ENCODE peak calls at places on chromosomes 1 and 21, in six cellular contexts. One of them, this sample, is unnamed.

GRCh38 chr1:229631148-229631547 is 5.1 kb downstream of the URB2 start:
- DNase-seq in SHP77: no peak
- DNase-seq in Karpas-422: no peak
- DNase-seq in iris pigment epithelial cell: no peak
- DNase-seq in activated T-helper 1 cell treated with Interleukin-2 at 50 U/mL for 16 hours: no peak
- DNase-seq in stimulated activated CD4-positive, alpha-beta T cell treated with anti-CD3 and anti-CD28 coated beads, Interleukin-2, amount 100 ng/mL, for 48 hours: no peak
- DNase-seq in this sample: no peak

GRCh38 chr1:1197551-1198422 is 8.6 kb downstream of the TNFRSF18 start:
- DNase-seq in activated T-helper 1 cell treated with Interleukin-2 at 50 U/mL for 16 hours: no peak
- DNase-seq in stimulated activated CD4-positive, alpha-beta T cell treated with anti-CD3 and anti-CD28 coated beads, Interleukin-2, amount 100 ng/mL, for 48 hours: no peak
- DNase-seq in SHP77: no peak
- DNase-seq in iris pigment epithelial cell: no peak
- DNase-seq in Karpas-422: no peak
- DNase-seq in this sample: no peak

GRCh38 chr1:83998205-83998598 is 730 bp downstream of the TTLL7 start:
- DNase-seq in Karpas-422: no peak
- DNase-seq in stimulated activated CD4-positive, alpha-beta T cell treated with anti-CD3 and anti-CD28 coated beads, Interleukin-2, amount 100 ng/mL, for 48 hours: no peak
- DNase-seq in iris pigment epithelial cell: peak; percentile 32
- DNase-seq in SHP77: peak; percentile 25
- DNase-seq in activated T-helper 1 cell treated with Interleukin-2 at 50 U/mL for 16 hours: no peak
- DNase-seq in this sample: no peak

GRCh38 chr1:66925944-66926343 is 1.2 kb downstream of the MIER1 start:
- DNase-seq in activated T-helper 1 cell treated with Interleukin-2 at 50 U/mL for 16 hours: no peak
- DNase-seq in Karpas-422: peak; percentile 65
- DNase-seq in iris pigment epithelial cell: no peak
- DNase-seq in SHP77: peak; percentile 33
- DNase-seq in stimulated activated CD4-positive, alpha-beta T cell treated with anti-CD3 and anti-CD28 coated beads, Interleukin-2, amount 100 ng/mL, for 48 hours: no peak
- DNase-seq in this sample: no peak

GRCh38 chr1:43639990-43640794 is 9.8 kb upstream of the KDM4A start:
- DNase-seq in activated T-helper 1 cell treated with Interleukin-2 at 50 U/mL for 16 hours: no peak
- DNase-seq in stimulated activated CD4-positive, alpha-beta T cell treated with anti-CD3 and anti-CD28 coated beads, Interleukin-2, amount 100 ng/mL, for 48 hours: no peak
- DNase-seq in iris pigment epithelial cell: no peak
- DNase-seq in Karpas-422: no peak
- DNase-seq in SHP77: no peak
- DNase-seq in this sample: no peak

GRCh38 chr21:34700605-34701004 is 31.8 kb downstream of the CLIC6 start:
- DNase-seq in iris pigment epithelial cell: no peak
- DNase-seq in activated T-helper 1 cell treated with Interleukin-2 at 50 U/mL for 16 hours: no peak
- DNase-seq in stimulated activated CD4-positive, alpha-beta T cell treated with anti-CD3 and anti-CD28 coated beads, Interleukin-2, amount 100 ng/mL, for 48 hours: no peak
- DNase-seq in Karpas-422: no peak
- DNase-seq in SHP77: no peak
- DNase-seq in this sample: no peak

GRCh38 chr21:36976882-36977651 is 10.6 kb upstream of the HLCS start:
- DNase-seq in SHP77: peak; percentile 86
- DNase-seq in iris pigment epithelial cell: peak; percentile 76
- DNase-seq in stimulated activated CD4-positive, alpha-beta T cell treated with anti-CD3 and anti-CD28 coated beads, Interleukin-2, amount 100 ng/mL, for 48 hours: peak; percentile 17
- DNase-seq in activated T-helper 1 cell treated with Interleukin-2 at 50 U/mL for 16 hours: no peak
- DNase-seq in Karpas-422: peak; percentile 94
- DNase-seq in this sample: peak; percentile 47

GRCh38 chr1:12339861-12340557 is 110.2 kb downstream of the VPS13D start:
- DNase-seq in activated T-helper 1 cell treated with Interleukin-2 at 50 U/mL for 16 hours: no peak
- DNase-seq in Karpas-422: no peak
- DNase-seq in SHP77: no peak
- DNase-seq in stimulated activated CD4-positive, alpha-beta T cell treated with anti-CD3 and anti-CD28 coated beads, Interleukin-2, amount 100 ng/mL, for 48 hours: no peak
- DNase-seq in iris pigment epithelial cell: no peak
- DNase-seq in this sample: no peak

GRCh38 chr1:153942766-153943549 is 3.6 kb downstream of the DENND4B start:
- DNase-seq in stimulated activated CD4-positive, alpha-beta T cell treated with anti-CD3 and anti-CD28 coated beads, Interleukin-2, amount 100 ng/mL, for 48 hours: no peak
- DNase-seq in Karpas-422: no peak
- DNase-seq in activated T-helper 1 cell treated with Interleukin-2 at 50 U/mL for 16 hours: no peak
- DNase-seq in SHP77: no peak
- DNase-seq in iris pigment epithelial cell: no peak
- DNase-seq in this sample: no peak